ENCODE peak calls at places on chromosomes 2 and 18, in five cellular contexts. K is HEK293T, A is HS-5, M is NB4, L is NCI-H2029. V is an unnamed sample.

GRCh38 chr2:3451926-3452671 is 67.2 kb downstream of the ADI1 start:
- DNase-seq in K (no peak), A (no peak), M (peak), L (no peak), V (no peak)

GRCh38 chr2:26325851-26326250 is 20.1 kb upstream of the SELENOI start:
- DNase-seq in K (no peak), A (no peak), M (peak), L (no peak), V (no peak)

GRCh38 chr2:27378096-27378808 is 2.3 kb downstream of the ZNF513 start:
- DNase-seq in K (no peak), A (no peak), M (no peak), L (no peak), V (no peak)

GRCh38 chr2:9778012-9778411 is 65.3 kb upstream of the TAF1B start:
- DNase-seq in K (peak), A (no peak), M (peak), L (no peak), V (peak)

GRCh38 chr2:9244985-9245544 is 38.5 kb downstream of the ASAP2 start:
- DNase-seq in K (no peak), A (no peak), M (peak), L (no peak), V (peak)

GRCh38 chr2:105796791-105797190 is 52.1 kb downstream of the NCK2 start:
- DNase-seq in K (no peak), A (no peak), M (no peak), L (no peak), V (no peak)

GRCh38 chr2:45191972-45192371 is 182.7 kb upstream of the SIX2 start:
- DNase-seq in K (no peak), A (no peak), M (no peak), L (no peak), V (no peak)

GRCh38 chr2:60385648-60386047 is 167.8 kb downstream of the BCL11A start:
- DNase-seq in K (no peak), A (no peak), M (peak), L (no peak), V (no peak)

GRCh38 chr2:24831736-24832421 is 38.7 kb downstream of the CENPO start:
- DNase-seq in K (no peak), A (no peak), M (no peak), L (no peak), V (no peak)

GRCh38 chr2:170716851-170717598 is 1.9 kb downstream of the SP5 start:
- DNase-seq in K (no peak), A (no peak), M (no peak), L (peak), V (peak)

GRCh38 chr2:120767486-120768005 is 31.9 kb downstream of the GLI2 start:
- DNase-seq in K (no peak), A (no peak), M (no peak), L (no peak), V (no peak)

GRCh38 chr2:19349911-19350677 is 8.3 kb downstream of the OSR1 start:
- DNase-seq in K (peak), A (no peak), M (peak), L (no peak), V (peak)

GRCh38 chr18:62832282-62832681 is 116.9 kb downstream of the PHLPP1 start:
- DNase-seq in K (no peak), A (no peak), M (peak), L (no peak), V (no peak)

GRCh38 chr2:59892398-59892797 is 661.1 kb downstream of the BCL11A start:
- DNase-seq in K (no peak), A (no peak), M (no peak), L (peak), V (no peak)

GRCh38 chr18:65659912-65660311 is 90.9 kb upstream of the CDH7 start:
- DNase-seq in K (no peak), A (peak), M (no peak), L (no peak), V (no peak)

V was measured in activated CD4-positive, alpha-beta memory T cell treated with anti-CD3 and anti-CD28 coated beads for 36 hours.